ENCODE peak calls at places on chromosomes 1 and 21, in eight cellular contexts. L is GM23248; G is GM12865; I is brain microvascular endothelial cell; T is mesenteric fat pad; P is activated CD4-positive, alpha-beta T cell treated with anti-CD3 and anti-CD28 coated beads for 48 hours; N is substantia nigra; V is stimulated activated CD4-positive, alpha-beta T cell treated with anti-CD3 and anti-CD28 coated beads, Interleukin-12 subunit alpha, Interleukin-12 subunit beta, amount 100 ng/mL, for 24 hours. M is an unnamed sample.

GRCh38 chr1:186188004-186188539 is 187.0 kb downstream of the TPR start:
- DNase-seq in L (peak), G (no peak), I (peak), T (no peak), P (peak), N (no peak), V (no peak), M (peak)

GRCh38 chr21:45367402-45368351 is 37.3 kb upstream of the COL18A1 start:
- DNase-seq in L (no peak), G (no peak), I (no peak), T (no peak), P (no peak), N (no peak), V (no peak), M (no peak)

GRCh38 chr1:61131716-61132115 is 49.4 kb downstream of the NFIA start:
- DNase-seq in L (peak), G (no peak), I (peak), T (no peak), P (no peak), N (no peak), V (no peak), M (no peak)

GRCh38 chr1:31936278-31936965 is 1.7 kb downstream of the PTP4A2 start:
- DNase-seq in L (peak), G (peak), I (no peak), T (no peak), P (no peak), N (peak), V (no peak), M (no peak)

GRCh38 chr1:185158806-185159205 is 1.8 kb downstream of the SWT1 start:
- DNase-seq in L (peak), G (peak), I (no peak), T (no peak), P (no peak), N (no peak), V (no peak), M (no peak)

GRCh38 chr1:58396150-58396549 is 150.4 kb downstream of the OMA1 start:
- DNase-seq in L (no peak), G (no peak), I (no peak), T (no peak), P (no peak), N (no peak), V (no peak), M (no peak)

GRCh38 chr1:215672482-215672881 is 105.4 kb downstream of the KCTD3 start:
- DNase-seq in L (peak), G (no peak), I (no peak), T (no peak), P (no peak), N (no peak), V (no peak), M (no peak)

GRCh38 chr1:220157738-220158137 is 63.8 kb downstream of the IARS2 start:
- DNase-seq in L (no peak), G (no peak), I (no peak), T (no peak), P (no peak), N (no peak), V (no peak), M (no peak)

GRCh38 chr1:114335273-114335672 is 175.7 kb downstream of the TRIM33 start:
- DNase-seq in L (no peak), G (no peak), I (no peak), T (no peak), P (no peak), N (no peak), V (no peak), M (no peak)

GRCh38 chr1:233367057-233367759 is 39.7 kb downstream of the MAP3K21 start:
- DNase-seq in L (no peak), G (no peak), I (no peak), T (no peak), P (no peak), N (no peak), V (no peak), M (no peak)

GRCh38 chr1:211632117-211632807 is 43.2 kb downstream of the NEK2 start:
- DNase-seq in L (no peak), G (peak), I (no peak), T (no peak), P (no peak), N (no peak), V (no peak), M (peak)

GRCh38 chr1:12505639-12506311 is 112.2 kb downstream of the DHRS3 start:
- DNase-seq in L (no peak), G (no peak), I (no peak), T (no peak), P (no peak), N (peak), V (no peak), M (no peak)

GRCh38 chr1:210882414-210883221 is 251.3 kb downstream of the KCNH1 start:
- DNase-seq in L (peak), G (no peak), I (peak), T (no peak), P (no peak), N (no peak), V (no peak), M (no peak)

GRCh38 chr1:219521325-219521724 is 91.6 kb downstream of the ZC3H11B start:
- DNase-seq in L (no peak), G (no peak), I (no peak), T (no peak), P (no peak), N (no peak), V (no peak), M (no peak)

GRCh38 chr1:88039240-88039639 is 644.8 kb upstream of the PKN2 start:
- DNase-seq in L (no peak), G (no peak), I (no peak), T (no peak), P (no peak), N (no peak), V (no peak), M (no peak)

GRCh38 chr1:53349369-53349705 is 21.5 kb upstream of the LRP8 start:
- DNase-seq in L (no peak), G (no peak), I (no peak), T (peak), P (no peak), N (no peak), V (no peak), M (no peak)

GRCh38 chr1:244424649-244425334 is 26.9 kb downstream of the ADSS2 start:
- DNase-seq in L (no peak), G (no peak), I (no peak), T (no peak), P (no peak), N (no peak), V (no peak), M (no peak)

GRCh38 chr1:3697810-3698209 is 45.5 kb downstream of the TP73 start:
- DNase-seq in L (no peak), G (no peak), I (no peak), T (no peak), P (no peak), N (no peak), V (no peak), M (no peak)

GRCh38 chr1:19310720-19311502 is 1.0 kb downstream of the AKR7A2 start:
- DNase-seq in L (peak), G (no peak), I (no peak), T (no peak), P (no peak), N (no peak), V (no peak), M (peak)

GRCh38 chr1:183633676-183634343 is 1.8 kb downstream of the ARPC5 start:
- DNase-seq in L (peak), G (peak), I (peak), T (no peak), P (peak), N (no peak), V (no peak), M (peak)

GRCh38 chr1:213423041-213423440 is 372.0 kb downstream of the RPS6KC1 start:
- DNase-seq in L (no peak), G (no peak), I (no peak), T (no peak), P (no peak), N (no peak), V (no peak), M (no peak)

GRCh38 chr1:185463011-185463410 is 146.0 kb upstream of the IVNS1ABP start:
- DNase-seq in L (peak), G (no peak), I (no peak), T (no peak), P (no peak), N (no peak), V (no peak), M (no peak)

GRCh38 chr1:114388432-114389003 is 122.5 kb downstream of the TRIM33 start:
- DNase-seq in L (no peak), G (no peak), I (no peak), T (no peak), P (no peak), N (no peak), V (no peak), M (no peak)

GRCh38 chr1:167474191-167474641 is 44.1 kb downstream of the CD247 start:
- DNase-seq in L (no peak), G (no peak), I (no peak), T (peak), P (peak), N (no peak), V (no peak), M (peak)

M was measured in activated CD8-positive, alpha-beta T cell treated with anti-CD3 and anti-CD28 coated beads for 36 hours.